ENCODE peak calls at places on chromosome 5, in seven cellular contexts. J, K, H, D, E, B and Y are unnamed samples.

GRCh38 chr5:96952118-96952750 is 16.4 kb downstream of the LNPEP start:
- DNase-seq in H (no peak), K (no peak), B (no peak), D (no peak), J (no peak), E (no peak), Y (no peak)

GRCh38 chr5:55226027-55226933 is 835 bp downstream of the MCIDAS start:
- DNase-seq in D (peak; percentile 74), B (peak; percentile 91), J (no peak), E (peak; percentile 55), K (peak; percentile 16), H (no peak), Y (no peak)

GRCh38 chr5:167730656-167731055 is 560.8 kb upstream of the WWC1 start:
- DNase-seq in B (no peak), H (no peak), E (no peak), K (no peak), D (no peak), J (no peak), Y (no peak)

GRCh38 chr5:174527936-174528557 is 196.3 kb upstream of the MSX2 start:
- DNase-seq in K (peak; percentile 31), J (no peak), D (no peak), B (no peak), E (no peak), H (peak; percentile 69), Y (no peak)

GRCh38 chr5:168681556-168682183 is 102.5 kb upstream of the PANK3 start:
- DNase-seq in B (peak; percentile 9), D (no peak), H (peak; percentile 74), K (peak; percentile 57), E (no peak), J (no peak), Y (peak; percentile 54)

GRCh38 chr5:124596595-124597388 is 149.6 kb downstream of the ZNF608 start:
- DNase-seq in B (no peak), K (peak; percentile 92), E (peak; percentile 85), H (peak; percentile 78), D (no peak), J (no peak), Y (peak; percentile 97)

GRCh38 chr5:109769597-109770291 is 80.0 kb downstream of the MAN2A1 start:
- DNase-seq in K (peak; percentile 22), H (no peak), D (no peak), B (no peak), J (no peak), E (no peak), Y (no peak)

GRCh38 chr5:31114817-31115216 is 78.7 kb upstream of the CDH6 start:
- DNase-seq in E (no peak), D (no peak), H (no peak), B (no peak), J (no peak), K (no peak), Y (no peak)

GRCh38 chr5:172931001-172931536 is 28.2 kb upstream of the RPL26L1 start:
- DNase-seq in J (no peak), D (no peak), B (no peak), K (peak; percentile 97), H (peak; percentile 70), E (peak; percentile 77), Y (peak; percentile 98)

GRCh38 chr5:36948041-36948440 is 71.5 kb downstream of the NIPBL start:
- DNase-seq in K (peak; percentile 43), E (no peak), D (no peak), H (peak; percentile 34), B (no peak), J (no peak), Y (peak; percentile 65)

GRCh38 chr5:594241-594860 is 17.8 kb upstream of the CEP72 start:
- DNase-seq in H (no peak), B (no peak), E (no peak), D (no peak), J (no peak), K (no peak), Y (no peak)

GRCh38 chr5:125295405-125295872 is 549.0 kb upstream of the ZNF608 start:
- DNase-seq in H (peak; percentile 55), J (no peak), D (no peak), E (no peak), B (no peak), K (peak; percentile 52), Y (peak; percentile 40)

GRCh38 chr5:66232701-66233100 is 88.6 kb downstream of the SREK1 start:
- DNase-seq in J (no peak), B (no peak), D (no peak), H (no peak), E (no peak), K (peak; percentile 55), Y (peak; percentile 74)

GRCh38 chr5:90876366-90876765 is 317.8 kb downstream of the ADGRV1 start:
- DNase-seq in E (no peak), H (no peak), B (peak; percentile 57), D (no peak), K (no peak), J (no peak), Y (no peak)

GRCh38 chr5:180313677-180314076 is 21.8 kb upstream of the MAPK9 start:
- DNase-seq in D (no peak), J (no peak), H (peak; percentile 50), E (peak; percentile 66), K (no peak), B (no peak), Y (no peak)

GRCh38 chr5:72242796-72243475 is 77.1 kb downstream of the MRPS27 start:
- DNase-seq in H (no peak), J (no peak), E (no peak), K (no peak), B (peak; percentile 80), D (no peak), Y (peak; percentile 80)

GRCh38 chr5:60843693-60844428 is at the start of gene ELOVL7:
- DNase-seq in B (peak; percentile 94), D (no peak), H (peak; percentile 28), E (peak; percentile 74), J (no peak), K (peak; percentile 11), Y (peak; percentile 25)

GRCh38 chr5:135626636-135627035 is 47.8 kb upstream of the CXCL14 start:
- DNase-seq in E (no peak), H (no peak), K (no peak), J (no peak), B (no peak), D (no peak), Y (no peak)

GRCh38 chr5:51226420-51226735 is 156.9 kb upstream of the ISL1 start:
- DNase-seq in K (no peak), B (peak; percentile 52), E (peak; percentile 67), D (no peak), J (no peak), H (no peak), Y (no peak)

GRCh38 chr5:151238303-151238741 is 14.4 kb upstream of the CCDC69 start:
- DNase-seq in J (no peak), K (no peak), H (no peak), E (no peak), B (no peak), D (peak; percentile 63), Y (no peak)

DNA sequence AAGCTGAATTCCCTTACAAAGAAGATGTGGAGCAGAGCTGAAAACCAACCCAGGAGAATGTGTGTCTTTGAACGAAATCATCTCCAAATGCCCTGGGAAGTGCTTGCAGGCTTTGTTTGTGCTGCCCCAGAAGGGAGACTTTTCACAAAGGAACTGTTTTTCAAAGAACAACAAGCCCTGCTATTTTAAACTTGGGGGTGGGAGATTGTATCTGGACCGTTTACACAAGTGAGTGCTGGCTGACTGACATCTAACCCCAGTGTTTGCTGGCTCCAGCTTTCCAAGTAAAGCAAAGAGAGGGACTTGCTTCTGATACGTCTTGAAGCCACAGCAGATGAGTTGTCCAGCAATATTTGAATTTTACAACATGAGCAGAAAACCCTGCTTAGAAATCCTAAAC is 1.6 kb downstream of the ADAMTS12 start:
- DNase-seq in D (no peak), E (peak; percentile 30), H (peak; percentile 58), B (peak; percentile 22), J (no peak), K (peak; percentile 41), Y (peak; percentile 20)
- H3K4me3 ChIP-seq in D (no peak overlapping the region), E (peak overlapping the region; percentile 67), H (peak overlapping the region; percentile 59), B (peak overlapping the region; percentile 61), J (peak overlapping the region; percentile 67), K (peak overlapping the region; percentile 57), Y (peak overlapping the region; percentile 87)

GRCh38 chr5:76446776-76447175 is 43.7 kb downstream of the IQGAP2 start:
- DNase-seq in E (no peak), J (no peak), H (no peak), B (no peak), K (no peak), D (no peak), Y (no peak)

GRCh38 chr5:76451046-76451701 is 48.1 kb downstream of the IQGAP2 start:
- DNase-seq in K (no peak), B (no peak), E (no peak), H (no peak), D (no peak), J (no peak), Y (no peak)

GRCh38 chr5:76455531-76456132 is 52.5 kb downstream of the IQGAP2 start:
- DNase-seq in E (no peak), B (no peak), K (no peak), D (no peak), H (no peak), J (no peak), Y (no peak)

GRCh38 chr5:76450059-76450458 is 47.0 kb downstream of the IQGAP2 start:
- DNase-seq in E (no peak), D (no peak), J (no peak), H (no peak), K (no peak), B (no peak), Y (no peak)
- H4K20me1 ChIP-seq in E (no peaks in the 10 kb centered on the region), D (no peaks in the 10 kb centered on the region), J (no peaks in the 10 kb centered on the region), H (no peaks in the 10 kb centered on the region), K (no peaks in the 10 kb centered on the region), B (no peaks in the 10 kb centered on the region), Y (no peaks in the 10 kb centered on the region)

GRCh38 chr5:1876708-1877433 is 5.9 kb downstream of the IRX4 start:
- DNase-seq in E (no peak), K (no peak), J (no peak), H (no peak), B (peak; percentile 68), D (no peak), Y (no peak)
- H3K9me3 ChIP-seq in E (no peaks in the 10 kb centered on the region), K (peaks cover 8% of the 10 kb centered on the region), J (no peaks in the 10 kb centered on the region), H (no peaks in the 10 kb centered on the region), B (no peaks in the 10 kb centered on the region), D (no peaks in the 10 kb centered on the region), Y (no peaks in the 10 kb centered on the region)

GRCh38 chr5:176861276-176861675 is 37.9 kb downstream of the HK3 start:
- DNase-seq in B (no peak), J (no peak), K (no peak), H (no peak), E (no peak), D (no peak), Y (no peak)

GRCh38 chr5:176862330-176862995 is 36.7 kb downstream of the HK3 start:
- DNase-seq in B (no peak), H (no peak), J (no peak), D (peak; percentile 23), K (no peak), E (no peak), Y (no peak)

GRCh38 chr5:176857514-176858273 is 41.5 kb downstream of the HK3 start:
- DNase-seq in E (no peak), D (no peak), J (no peak), B (no peak), K (no peak), H (no peak), Y (no peak)

GRCh38 chr5:176859916-176860315 is 39.2 kb downstream of the HK3 start:
- DNase-seq in D (no peak), K (no peak), E (no peak), B (no peak), H (no peak), J (no peak), Y (no peak)

DNA sequence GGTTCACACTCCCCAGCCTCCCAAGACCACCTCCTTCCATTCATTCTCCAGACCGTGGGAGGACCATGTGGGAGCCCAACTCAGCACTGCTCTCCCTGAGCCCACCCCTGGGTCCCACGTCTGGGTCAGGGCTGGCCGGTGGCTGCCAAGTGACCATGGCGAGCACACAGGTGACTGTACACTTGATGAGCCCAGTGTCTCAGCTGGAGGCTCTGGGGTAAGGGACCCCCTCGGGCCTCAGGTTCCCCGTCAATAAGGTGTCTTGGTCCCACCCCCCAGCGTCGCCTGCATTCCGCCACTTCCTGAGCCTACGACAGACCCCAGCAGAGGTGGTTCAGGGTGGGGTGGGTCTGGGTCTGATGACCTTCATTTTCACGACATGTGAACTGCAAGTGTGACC is 38.8 kb downstream of the HK3 start:
- DNase-seq in B (no peak), E (no peak), D (no peak), K (no peak), J (no peak), H (no peak), Y (no peak)
- H3K4me3 ChIP-seq in B (no peak overlapping the region), E (no peak overlapping the region), D (no peak overlapping the region), K (no peak overlapping the region), J (no peak overlapping the region), H (no peak overlapping the region), Y (no peak overlapping the region)